ENCODE peak calls at places on chromosomes 12 and 14, in ten cellular contexts. One of them, this sample, is unnamed.

GRCh38 chr14:85917631-85918030 is 387.7 kb downstream of the FLRT2 start:
- DNase-seq in neuronal stem cell: no peak
- DNase-seq in GM18507: no peak
- DNase-seq in Kasumi-1: no peak
- DNase-seq in HEK293T: no peak
- DNase-seq in occipital lobe: no peak
- DNase-seq in Right ventricle myocardium inferior: no peak
- DNase-seq in iris pigment epithelial cell: no peak
- DNase-seq in AG08396: no peak
- DNase-seq in small intestine: no peak
- DNase-seq in this sample: no peak

GRCh38 chr12:45898094-45898493 is 92.3 kb downstream of the SCAF11 start:
- DNase-seq in GM18507: no peak
- DNase-seq in small intestine: no peak
- DNase-seq in AG08396: no peak
- DNase-seq in Kasumi-1: no peak
- DNase-seq in HEK293T: no peak
- DNase-seq in iris pigment epithelial cell: no peak
- DNase-seq in Right ventricle myocardium inferior: no peak
- DNase-seq in neuronal stem cell: no peak
- DNase-seq in occipital lobe: no peak
- DNase-seq in this sample: no peak

GRCh38 chr12:12153596-12153995 is 82.9 kb downstream of the BCL2L14 start:
- DNase-seq in HEK293T: no peak
- DNase-seq in neuronal stem cell: no peak
- DNase-seq in iris pigment epithelial cell: no peak
- DNase-seq in Kasumi-1: no peak
- DNase-seq in AG08396: no peak
- DNase-seq in GM18507: no peak
- DNase-seq in small intestine: no peak
- DNase-seq in Right ventricle myocardium inferior: no peak
- DNase-seq in occipital lobe: peak
- DNase-seq in this sample: no peak

GRCh38 chr12:131950182-131950913 is 606 bp downstream of the EP400 start:
- DNase-seq in Right ventricle myocardium inferior: no peak
- DNase-seq in HEK293T: peak
- DNase-seq in AG08396: peak
- DNase-seq in neuronal stem cell: no peak
- DNase-seq in small intestine: no peak
- DNase-seq in occipital lobe: no peak
- DNase-seq in GM18507: no peak
- DNase-seq in Kasumi-1: no peak
- DNase-seq in iris pigment epithelial cell: no peak
- DNase-seq in this sample: peak

GRCh38 chr12:119940881-119941280 is 48.2 kb upstream of the BICDL1 start:
- DNase-seq in small intestine: no peak
- DNase-seq in Kasumi-1: no peak
- DNase-seq in iris pigment epithelial cell: peak
- DNase-seq in neuronal stem cell: no peak
- DNase-seq in Right ventricle myocardium inferior: no peak
- DNase-seq in AG08396: peak
- DNase-seq in HEK293T: no peak
- DNase-seq in occipital lobe: no peak
- DNase-seq in GM18507: no peak
- DNase-seq in this sample: no peak

GRCh38 chr12:76265424-76266180 is 82.6 kb downstream of the BBS10 start:
- DNase-seq in AG08396: no peak
- DNase-seq in GM18507: no peak
- DNase-seq in iris pigment epithelial cell: no peak
- DNase-seq in small intestine: no peak
- DNase-seq in occipital lobe: no peak
- DNase-seq in HEK293T: no peak
- DNase-seq in Right ventricle myocardium inferior: no peak
- DNase-seq in Kasumi-1: no peak
- DNase-seq in neuronal stem cell: no peak
- DNase-seq in this sample: no peak

GRCh38 chr14:21991130-21991529 is 317.5 kb upstream of the OR4E1 start:
- DNase-seq in GM18507: no peak
- DNase-seq in occipital lobe: no peak
- DNase-seq in HEK293T: no peak
- DNase-seq in Kasumi-1: no peak
- DNase-seq in iris pigment epithelial cell: no peak
- DNase-seq in Right ventricle myocardium inferior: no peak
- DNase-seq in AG08396: no peak
- DNase-seq in small intestine: no peak
- DNase-seq in neuronal stem cell: no peak
- DNase-seq in this sample: no peak

GRCh38 chr14:27184371-27184901 is 586.6 kb upstream of the NOVA1 start:
- DNase-seq in Right ventricle myocardium inferior: no peak
- DNase-seq in neuronal stem cell: no peak
- DNase-seq in AG08396: no peak
- DNase-seq in GM18507: no peak
- DNase-seq in Kasumi-1: no peak
- DNase-seq in iris pigment epithelial cell: peak
- DNase-seq in occipital lobe: no peak
- DNase-seq in small intestine: no peak
- DNase-seq in HEK293T: no peak
- DNase-seq in this sample: no peak

GRCh38 chr12:76445469-76445868 is 97.3 kb upstream of the BBS10 start:
- DNase-seq in HEK293T: no peak
- DNase-seq in small intestine: no peak
- DNase-seq in Kasumi-1: no peak
- DNase-seq in Right ventricle myocardium inferior: no peak
- DNase-seq in occipital lobe: no peak
- DNase-seq in AG08396: no peak
- DNase-seq in iris pigment epithelial cell: peak
- DNase-seq in neuronal stem cell: no peak
- DNase-seq in GM18507: no peak
- DNase-seq in this sample: no peak

GRCh38 chr12:49776413-49776812 is 35.1 kb downstream of the TMBIM6 start:
- DNase-seq in HEK293T: peak
- DNase-seq in Right ventricle myocardium inferior: peak
- DNase-seq in Kasumi-1: peak
- DNase-seq in iris pigment epithelial cell: peak
- DNase-seq in occipital lobe: peak
- DNase-seq in neuronal stem cell: peak
- DNase-seq in small intestine: peak
- DNase-seq in AG08396: peak
- DNase-seq in GM18507: peak
- DNase-seq in this sample: peak

GRCh38 chr12:62716037-62716436 is 218.9 kb downstream of the PPM1H start:
- DNase-seq in small intestine: no peak
- DNase-seq in GM18507: no peak
- DNase-seq in Right ventricle myocardium inferior: no peak
- DNase-seq in iris pigment epithelial cell: no peak
- DNase-seq in neuronal stem cell: no peak
- DNase-seq in AG08396: no peak
- DNase-seq in Kasumi-1: no peak
- DNase-seq in HEK293T: no peak
- DNase-seq in occipital lobe: no peak
- DNase-seq in this sample: no peak

GRCh38 chr14:94098359-94098758 is 12.2 kb upstream of the IFI27 start:
- DNase-seq in iris pigment epithelial cell: no peak
- DNase-seq in Kasumi-1: no peak
- DNase-seq in neuronal stem cell: no peak
- DNase-seq in AG08396: no peak
- DNase-seq in GM18507: no peak
- DNase-seq in Right ventricle myocardium inferior: no peak
- DNase-seq in small intestine: no peak
- DNase-seq in HEK293T: no peak
- DNase-seq in occipital lobe: no peak
- DNase-seq in this sample: no peak

GRCh38 chr12:128163096-128163495 is 103.9 kb upstream of the TMEM132C start:
- DNase-seq in neuronal stem cell: no peak
- DNase-seq in occipital lobe: no peak
- DNase-seq in iris pigment epithelial cell: no peak
- DNase-seq in Right ventricle myocardium inferior: no peak
- DNase-seq in HEK293T: no peak
- DNase-seq in AG08396: no peak
- DNase-seq in small intestine: no peak
- DNase-seq in GM18507: no peak
- DNase-seq in Kasumi-1: no peak
- DNase-seq in this sample: no peak

GRCh38 chr12:10453144-10453543 is at the start of gene KLRC1:
- DNase-seq in occipital lobe: no peak
- DNase-seq in small intestine: no peak
- DNase-seq in neuronal stem cell: no peak
- DNase-seq in Kasumi-1: no peak
- DNase-seq in HEK293T: no peak
- DNase-seq in Right ventricle myocardium inferior: no peak
- DNase-seq in AG08396: no peak
- DNase-seq in GM18507: no peak
- DNase-seq in iris pigment epithelial cell: peak
- DNase-seq in this sample: no peak

GRCh38 chr12:65464930-65465329 is 186.4 kb downstream of the MSRB3 start:
- DNase-seq in occipital lobe: no peak
- DNase-seq in neuronal stem cell: no peak
- DNase-seq in Right ventricle myocardium inferior: no peak
- DNase-seq in small intestine: peak
- DNase-seq in AG08396: peak
- DNase-seq in HEK293T: no peak
- DNase-seq in Kasumi-1: no peak
- DNase-seq in iris pigment epithelial cell: peak
- DNase-seq in GM18507: no peak
- DNase-seq in this sample: no peak